ENCODE peak calls at places on chromosomes 12 and 14, in ten cellular contexts. Z is CD8-positive, alpha-beta memory T cell; V is ELR; A is foreskin fibroblast; Q is upper lobe of right lung; W is CD8-positive, alpha-beta T cell; H is cardiac fibroblast; I is effector memory CD8-positive, alpha-beta T cell; E is naive thymus-derived CD4-positive, alpha-beta T cell; P is AG09319. G is an unnamed sample.
A peak's percentile ranks its signal among the peaks of the same experiment; 100 is the strongest.

GRCh38 chr12:40947812-40948211 is 240.3 kb upstream of the PDZRN4 start:
- DNase-seq in Z (no peak), V (no peak), A (no peak), Q (no peak), W (no peak), H (no peak), I (no peak), E (no peak), P (no peak), G (no peak)

GRCh38 chr14:105913221-105913620 is 386.8 kb downstream of the TMEM121 start:
- DNase-seq in Z (no peak), V (no peak), A (no peak), Q (peak; percentile 54), W (no peak), H (no peak), I (no peak), E (no peak), P (no peak), G (no peak)

GRCh38 chr12:52561880-52562449 is 9.0 kb upstream of the KRT71 start:
- DNase-seq in Z (no peak), V (peak; percentile 37), A (no peak), Q (no peak), W (no peak), H (peak; percentile 23), I (no peak), E (no peak), P (no peak), G (no peak)

GRCh38 chr12:123532021-123532420 is 1.5 kb downstream of the RILPL1 start:
- DNase-seq in Z (no peak), V (peak; percentile 48), A (peak; percentile 33), Q (no peak), W (no peak), H (peak; percentile 39), I (no peak), E (no peak), P (no peak), G (no peak)

GRCh38 chr12:219891-220352 is 6.0 kb upstream of the SLC6A12 start:
- DNase-seq in Z (no peak), V (peak; percentile 78), A (peak; percentile 35), Q (peak; percentile 89), W (no peak), H (peak; percentile 62), I (peak; percentile 23), E (peak; percentile 52), P (no peak), G (peak; percentile 64)

GRCh38 chr14:31897581-31898186 is 179.4 kb upstream of the ARHGAP5 start:
- DNase-seq in Z (no peak), V (no peak), A (peak; percentile 17), Q (no peak), W (no peak), H (peak; percentile 22), I (no peak), E (no peak), P (no peak), G (no peak)

GRCh38 chr12:129844662-129845061 is 59.2 kb downstream of the TMEM132D start:
- DNase-seq in Z (no peak), V (no peak), A (no peak), Q (no peak), W (no peak), H (no peak), I (no peak), E (no peak), P (no peak), G (no peak)

GRCh38 chr12:64028541-64028940 is 184.0 kb downstream of the SRGAP1 start:
- DNase-seq in Z (no peak), V (no peak), A (no peak), Q (no peak), W (no peak), H (peak; percentile 29), I (no peak), E (no peak), P (no peak), G (no peak)

GRCh38 chr12:77995436-77996167 is 164.9 kb downstream of the NAV3 start:
- DNase-seq in Z (no peak), V (peak; percentile 92), A (peak; percentile 77), Q (no peak), W (no peak), H (peak; percentile 83), I (no peak), E (no peak), P (no peak), G (no peak)

GRCh38 chr14:52018252-52018651 is 28.9 kb downstream of the RTRAF start:
- DNase-seq in Z (no peak), V (no peak), A (peak; percentile 56), Q (no peak), W (no peak), H (peak; percentile 37), I (no peak), E (no peak), P (no peak), G (no peak)

GRCh38 chr14:105700622-105701288 is 174.4 kb downstream of the TMEM121 start:
- DNase-seq in Z (peak; percentile 25), V (no peak), A (no peak), Q (peak; percentile 18), W (no peak), H (no peak), I (no peak), E (peak; percentile 20), P (no peak), G (no peak)

GRCh38 chr14:101402936-101403660 is 158.2 kb upstream of the DIO3 start:
- DNase-seq in Z (no peak), V (no peak), A (peak; percentile 35), Q (no peak), W (no peak), H (peak; percentile 10), I (no peak), E (no peak), P (no peak), G (no peak)

GRCh38 chr14:80987235-80988032 is 32.0 kb downstream of the TSHR start:
- DNase-seq in Z (peak; percentile 75), V (peak; percentile 80), A (peak; percentile 78), Q (no peak), W (peak; percentile 44), H (peak; percentile 84), I (peak; percentile 63), E (peak; percentile 55), P (peak; percentile 34), G (no peak)

GRCh38 chr14:91545946-91546716 is 36.0 kb upstream of the PPP4R3A start:
- DNase-seq in Z (no peak), V (no peak), A (no peak), Q (no peak), W (no peak), H (peak; percentile 36), I (no peak), E (no peak), P (no peak), G (no peak)

GRCh38 chr14:83287300-83287699 is 1753.6 kb upstream of the SEL1L start:
- DNase-seq in Z (no peak), V (no peak), A (no peak), Q (no peak), W (no peak), H (no peak), I (no peak), E (no peak), P (no peak), G (no peak)

GRCh38 chr14:73452341-73453191 is 5.8 kb downstream of the NUMB start:
- DNase-seq in Z (no peak), V (peak; percentile 91), A (peak; percentile 92), Q (no peak), W (no peak), H (peak; percentile 95), I (no peak), E (no peak), P (no peak), G (no peak)

GRCh38 chr14:93073366-93073722 is 42.4 kb downstream of the ITPK1 start:
- DNase-seq in Z (no peak), V (no peak), A (no peak), Q (no peak), W (no peak), H (no peak), I (no peak), E (no peak), P (no peak), G (no peak)